ENCODE peak calls at places on chromosome 19, in four cellular contexts. L is germinal center, Y is choroid plexus epithelial cell, W is activated gamma-delta T cell. K is an unnamed sample.

GRCh38 chr19:5052515-5052914 is 83.6 kb downstream of the KDM4B start:
- DNase-seq in L (no peak), Y (no peak), W (no peak), K (no peak)

GRCh38 chr19:13938361-13939027 is at the start of gene PODNL1:
- DNase-seq in L (no peak), Y (peak), W (no peak), K (peak)

GRCh38 chr19:55591555-55591954 is 7.8 kb downstream of the FIZ1 start:
- DNase-seq in L (no peak), Y (no peak), W (no peak), K (no peak)

GRCh38 chr19:33456076-33456844 is 65.3 kb downstream of the PEPD start:
- DNase-seq in L (no peak), Y (no peak), W (no peak), K (no peak)

GRCh38 chr19:18418034-18418724 is 1.0 kb upstream of the SSBP4 start:
- DNase-seq in L (no peak), Y (no peak), W (no peak), K (no peak)

GRCh38 chr19:4098493-4098892 is 25.4 kb downstream of the MAP2K2 start:
- DNase-seq in L (no peak), Y (no peak), W (no peak), K (no peak)

GRCh38 chr19:33660426-33661160 is 38.8 kb downstream of the CHST8 start:
- DNase-seq in L (no peak), Y (no peak), W (no peak), K (no peak)

GRCh38 chr19:4338441-4339350 is at the start of gene STAP2:
- DNase-seq in L (no peak), Y (peak), W (no peak), K (no peak)

GRCh38 chr19:31444931-31445330 is 95.7 kb upstream of the TSHZ3 start:
- DNase-seq in L (no peak), Y (no peak), W (no peak), K (no peak)

GRCh38 chr19:45068041-45068440 is 8.2 kb downstream of the ZNF296 start:
- DNase-seq in L (no peak), Y (no peak), W (no peak), K (no peak)

GRCh38 chr19:1040476-1041271 is 767 bp downstream of the ABCA7 start:
- DNase-seq in L (peak), Y (peak), W (peak), K (peak)

GRCh38 chr19:17248011-17248776 is 2.5 kb upstream of the NR2F6 start:
- DNase-seq in L (no peak), Y (no peak), W (no peak), K (no peak)

GRCh38 chr19:6720369-6721112 is at the start of gene C3:
- DNase-seq in L (no peak), Y (peak), W (no peak), K (peak)

GRCh38 chr19:50933640-50934039 is 19.2 kb downstream of the KLK5 start:
- DNase-seq in L (no peak), Y (peak), W (no peak), K (peak)

GRCh38 chr19:45692187-45693111 is at the start of gene QPCTL:
- DNase-seq in L (peak), Y (peak), W (peak), K (peak)

GRCh38 chr19:40348961-40349507 is 539 bp downstream of the PLD3 start:
- DNase-seq in L (no peak), Y (peak), W (no peak), K (peak)

GRCh38 chr19:16161848-16162247 is 11.5 kb downstream of the CIB3 start:
- DNase-seq in L (no peak), Y (peak), W (no peak), K (peak)

GRCh38 chr19:11887618-11888531 is at the start of gene ZNF69:
- DNase-seq in L (peak), Y (peak), W (no peak), K (peak)

GRCh38 chr19:33064778-33065550 is at the start of gene RHPN2:
- DNase-seq in L (peak), Y (peak), W (no peak), K (peak)

GRCh38 chr19:18939922-18940775 is 868 bp downstream of the HOMER3 start:
- DNase-seq in L (no peak), Y (peak), W (no peak), K (peak)

GRCh38 chr19:48244289-48244688 is 11.4 kb downstream of the CARD8 start:
- DNase-seq in L (no peak), Y (peak), W (no peak), K (peak)

K was measured in EH.